ENCODE peak calls at places on chromosomes 11 and 22, in eight cellular contexts. B is effector memory CD4-positive, alpha-beta T cell; D is upper lobe of right lung; V is GM23248; C is endothelial cell of umbilical vein; Y is caudate nucleus; L is GM23338; M is substantia nigra. J is an unnamed sample.

GRCh38 chr11:112437096-112437495 is 176.4 kb upstream of the PLET1 start:
- DNase-seq in B (no peak), D (no peak), V (no peak), C (no peak), Y (no peak), L (peak; percentile 43), M (no peak), J (no peak)

GRCh38 chr11:73388241-73389133 is 12.3 kb downstream of the RELT start:
- DNase-seq in B (no peak), D (no peak), V (no peak), C (no peak), Y (no peak), L (peak; percentile 32), M (no peak), J (peak; percentile 79)

GRCh38 chr11:65426839-65427690 is 4.5 kb downstream of the NEAT1 start:
- DNase-seq in B (no peak), D (peak; percentile 70), V (peak; percentile 91), C (peak; percentile 54), Y (no peak), L (peak; percentile 54), M (no peak), J (peak; percentile 56)

GRCh38 chr11:99494065-99494464 is 473.3 kb downstream of the CNTN5 start:
- DNase-seq in B (no peak), D (no peak), V (no peak), C (no peak), Y (no peak), L (no peak), M (no peak), J (no peak)

GRCh38 chr11:114340311-114341131 is 44.3 kb downstream of the NNMT start:
- DNase-seq in B (peak; percentile 5), D (peak; percentile 63), V (peak; percentile 92), C (peak; percentile 86), Y (no peak), L (peak; percentile 92), M (peak; percentile 15), J (peak; percentile 69)

GRCh38 chr22:47142427-47143046 is 380.1 kb downstream of the TBC1D22A start:
- DNase-seq in B (no peak), D (no peak), V (no peak), C (no peak), Y (no peak), L (no peak), M (no peak), J (no peak)

GRCh38 chr11:59615132-59615636 is 390 bp downstream of the OSBP start:
- DNase-seq in B (peak; percentile 72), D (peak; percentile 82), V (peak; percentile 50), C (no peak), Y (peak; percentile 14), L (peak; percentile 73), M (no peak), J (peak; percentile 90)

GRCh38 chr11:5013012-5013411 is 18.4 kb downstream of the OR51L1 start:
- DNase-seq in B (no peak), D (no peak), V (no peak), C (no peak), Y (no peak), L (no peak), M (no peak), J (no peak)

GRCh38 chr11:11978792-11979486 is 29.5 kb downstream of the DKK3 start:
- DNase-seq in B (no peak), D (peak; percentile 65), V (peak; percentile 75), C (peak; percentile 87), Y (no peak), L (no peak), M (no peak), J (peak; percentile 92)

GRCh38 chr11:19156892-19157291 is 39.9 kb downstream of the ZDHHC13 start:
- DNase-seq in B (no peak), D (no peak), V (no peak), C (no peak), Y (no peak), L (no peak), M (no peak), J (no peak)

GRCh38 chr22:17962168-17962567 is 62.2 kb downstream of the MICAL3 start:
- DNase-seq in B (no peak), D (no peak), V (no peak), C (no peak), Y (no peak), L (no peak), M (no peak), J (no peak)

GRCh38 chr22:32533265-32534068 is 58.9 kb downstream of the FBXO7 start:
- DNase-seq in B (no peak), D (no peak), V (peak; percentile 85), C (no peak), Y (no peak), L (no peak), M (no peak), J (no peak)

GRCh38 chr11:44604171-44604581 is 38.7 kb downstream of the CD82 start:
- DNase-seq in B (no peak), D (no peak), V (peak; percentile 56), C (no peak), Y (no peak), L (no peak), M (no peak), J (no peak)

GRCh38 chr22:48629631-48630443 is 1197.8 kb downstream of the BRD1 start:
- DNase-seq in B (no peak), D (no peak), V (no peak), C (no peak), Y (peak; percentile 47), L (no peak), M (peak; percentile 73), J (no peak)

GRCh38 chr22:48630444-48630777 is 1197.3 kb downstream of the BRD1 start:
- DNase-seq in B (no peak), D (no peak), V (no peak), C (no peak), Y (no peak), L (no peak), M (no peak), J (no peak)

GRCh38 chr22:48627203-48627602 is 1200.5 kb downstream of the BRD1 start:
- DNase-seq in B (no peak), D (no peak), V (no peak), C (no peak), Y (no peak), L (no peak), M (peak; percentile 38), J (no peak)

GRCh38 chr22:48628891-48629559 is 1198.6 kb downstream of the BRD1 start:
- DNase-seq in B (no peak), D (no peak), V (no peak), C (no peak), Y (no peak), L (no peak), M (no peak), J (no peak)

DNA sequence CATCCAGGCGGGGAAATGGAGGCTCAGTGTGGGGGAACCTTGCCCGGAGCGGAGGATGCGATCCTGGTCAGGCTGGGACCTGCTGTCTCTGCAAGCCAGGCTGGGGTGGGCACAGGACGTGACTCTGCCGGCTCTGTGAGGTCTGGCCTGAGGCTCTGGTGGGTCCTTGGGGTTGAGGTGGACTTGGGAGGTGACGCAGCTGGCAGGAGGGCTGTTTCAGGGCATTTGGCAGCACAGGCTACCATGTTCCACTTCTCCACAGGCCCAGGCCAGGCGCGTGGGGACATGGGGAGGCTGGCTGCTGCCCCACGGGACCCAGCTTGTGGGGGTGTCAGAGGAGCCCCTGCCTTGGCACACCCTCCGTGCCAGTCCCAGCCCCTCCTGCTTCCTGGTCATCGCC is 1199.7 kb downstream of the BRD1 start:
- DNase-seq in B (no peak), D (no peak), V (no peak), C (no peak), Y (no peak), L (no peak), M (no peak), J (no peak)
- H3K27ac ChIP-seq in B (no peak overlapping the region), D (no peak overlapping the region), V (no peak overlapping the region), C (no peak overlapping the region), Y (no peak overlapping the region), L (no peak overlapping the region), M (peak overlapping the region; percentile 98), J (no peak overlapping the region)

DNA sequence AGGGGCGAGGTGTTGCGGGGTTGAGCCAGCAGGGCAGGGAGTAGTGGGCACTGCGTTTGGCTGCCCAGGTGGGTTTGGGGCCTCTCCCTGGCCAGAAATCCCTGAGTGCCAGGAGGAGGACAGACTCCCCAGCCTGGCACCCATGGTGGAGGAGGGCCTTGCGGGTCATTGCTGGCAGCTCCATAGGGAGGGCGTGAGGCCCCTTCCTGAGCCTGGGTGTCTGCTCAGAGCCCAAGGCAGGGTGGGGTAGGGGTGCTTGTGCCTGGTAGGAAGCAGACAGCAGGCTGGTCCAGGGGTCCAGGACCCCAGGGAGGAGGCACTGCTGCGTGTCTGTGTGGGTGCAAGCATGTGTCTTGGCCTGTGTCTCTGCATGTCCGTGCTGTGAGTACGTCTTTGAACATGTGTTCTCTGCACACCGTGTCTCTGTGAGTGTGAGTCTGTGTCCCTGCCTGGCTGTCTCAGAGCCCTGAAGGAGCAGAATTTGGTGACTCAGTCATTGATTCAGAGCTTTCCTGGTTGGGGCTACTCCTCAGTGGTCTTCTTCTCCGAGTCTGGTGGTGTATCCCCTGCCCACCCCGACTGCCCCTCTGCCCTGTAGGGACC is 3.9 kb downstream of the TSPAN4 start:
- DNase-seq in B (no peak), D (no peak), V (peak; percentile 86), C (no peak), Y (no peak), L (no peak), M (no peak), J (no peak)
- H3K27ac ChIP-seq in B (no peak overlapping the region), D (peak overlapping the region; percentile 97), V (peak overlapping the region; percentile 89), C (no peak overlapping the region), Y (no peak overlapping the region), L (no peak overlapping the region), M (no peak overlapping the region), J (no peak overlapping the region)

GRCh38 chr11:1761110-1761856 is 2.4 kb downstream of the CTSD start:
- DNase-seq in B (no peak), D (peak; percentile 68), V (no peak), C (no peak), Y (no peak), L (no peak), M (no peak), J (peak; percentile 84)

GRCh38 chr11:1758611-1759150 is 5.0 kb downstream of the CTSD start:
- DNase-seq in B (no peak), D (peak; percentile 63), V (no peak), C (no peak), Y (no peak), L (no peak), M (no peak), J (peak; percentile 76)

GRCh38 chr11:1759151-1759850 is 4.4 kb downstream of the CTSD start:
- DNase-seq in B (no peak), D (peak; percentile 67), V (no peak), C (no peak), Y (no peak), L (no peak), M (no peak), J (peak; percentile 82)

GRCh38 chr11:1760351-1761109 is 3.2 kb downstream of the CTSD start:
- DNase-seq in B (no peak), D (peak; percentile 92), V (peak; percentile 57), C (peak; percentile 40), Y (peak; percentile 62), L (no peak), M (peak; percentile 83), J (peak; percentile 99)

DNA sequence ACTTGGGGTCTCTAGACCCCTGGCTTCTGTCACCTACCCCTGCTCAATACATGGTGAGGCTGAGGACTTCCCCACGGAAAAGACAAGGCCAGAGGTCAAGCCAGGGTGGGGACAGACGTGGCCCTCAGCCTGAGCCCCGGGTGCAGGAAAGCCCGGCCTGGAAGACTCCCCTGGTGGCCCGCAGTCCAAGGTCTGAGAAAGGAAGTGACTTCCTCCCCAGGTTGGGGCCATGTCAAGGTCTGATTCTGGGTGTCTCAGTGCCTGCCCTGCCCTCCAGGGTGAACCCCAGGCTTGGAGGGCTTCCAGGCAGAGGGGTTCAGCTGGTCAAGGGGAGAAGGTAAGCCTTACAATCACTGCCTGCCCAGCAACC is 3.9 kb downstream of the CTSD start:
- DNase-seq in B (no peak), D (peak; percentile 62), V (no peak), C (no peak), Y (no peak), L (no peak), M (no peak), J (no peak)
- H3K27ac ChIP-seq in B (no peak overlapping the region), D (peak overlapping the region; percentile 91), V (no peak overlapping the region), C (no peak overlapping the region), Y (peak overlapping the region; percentile 88), L (no peak overlapping the region), M (peak overlapping the region; percentile 95), J (peak overlapping the region; percentile 99)

GRCh38 chr22:50008151-50009040 is 4.2 kb downstream of the IL17REL start:
- DNase-seq in B (no peak), D (peak; percentile 49), V (no peak), C (no peak), Y (no peak), L (peak; percentile 43), M (no peak), J (no peak)
- H3K27ac ChIP-seq in B (no peak overlapping the region), D (no peak overlapping the region), V (no peak overlapping the region), C (no peak overlapping the region), Y (no peak overlapping the region), L (no peak overlapping the region), M (no peak overlapping the region), J (no peak overlapping the region)

J was measured in kidney.